ENCODE peak calls at places on chromosomes 11 and 22, in seven cellular contexts. A is stimulated activated CD4-positive, alpha-beta T cell treated with anti-CD3 and anti-CD28 coated beads, Interleukin-2, amount 100 ng/mL, for 48 hours; R is NCI-H1417; U is A549; O is COR-L47; G is GM03348; X is anterior cingulate cortex. P is an unnamed sample.

GRCh38 chr11:31995525-31996123 is 95.2 kb upstream of the RCN1 start:
- DNase-seq in A (no peak), R (no peak), U (peak), O (no peak), G (no peak), X (no peak), P (no peak)

GRCh38 chr22:25837288-25837900 is 95.4 kb downstream of the MYO18B start:
- DNase-seq in A (no peak), R (no peak), U (no peak), O (no peak), G (no peak), X (no peak), P (no peak)

GRCh38 chr11:72856551-72857342 is 42.5 kb downstream of the ATG16L2 start:
- DNase-seq in A (no peak), R (no peak), U (no peak), O (no peak), G (no peak), X (no peak), P (no peak)

GRCh38 chr11:68213555-68214172 is 568 bp upstream of the KMT5B start:
- DNase-seq in A (peak), R (peak), U (peak), O (peak), G (peak), X (peak), P (peak)

GRCh38 chr11:3195251-3196160 is 23.1 kb downstream of the MRGPRG start:
- DNase-seq in A (no peak), R (no peak), U (no peak), O (no peak), G (no peak), X (no peak), P (peak)

GRCh38 chr11:64856382-64857227 is 12.2 kb upstream of the CDC42BPG start:
- DNase-seq in A (peak), R (no peak), U (peak), O (no peak), G (peak), X (no peak), P (peak)

GRCh38 chr22:44738347-44738715 is 14.0 kb upstream of the ARHGAP8 start:
- DNase-seq in A (no peak), R (no peak), U (no peak), O (no peak), G (no peak), X (no peak), P (no peak)

GRCh38 chr11:66113132-66113856 is 43.2 kb downstream of the PACS1 start:
- DNase-seq in A (no peak), R (no peak), U (peak), O (no peak), G (peak), X (no peak), P (peak)

GRCh38 chr11:100759856-100760255 is 72.8 kb downstream of the ARHGAP42 start:
- DNase-seq in A (no peak), R (no peak), U (no peak), O (no peak), G (no peak), X (no peak), P (no peak)

GRCh38 chr11:85889676-85890579 is 34.7 kb downstream of the CCDC83 start:
- DNase-seq in A (no peak), R (no peak), U (peak), O (no peak), G (peak), X (no peak), P (peak)

GRCh38 chr11:108891143-108891542 is 226.3 kb downstream of the DDX10 start:
- DNase-seq in A (no peak), R (no peak), U (no peak), O (no peak), G (no peak), X (no peak), P (no peak)

GRCh38 chr22:46535876-46536558 is 1.4 kb downstream of the CELSR1 start:
- DNase-seq in A (no peak), R (no peak), U (peak), O (no peak), G (no peak), X (no peak), P (no peak)

GRCh38 chr11:114259124-114259526 is 37.1 kb upstream of the NNMT start:
- DNase-seq in A (no peak), R (no peak), U (no peak), O (peak), G (no peak), X (no peak), P (no peak)

GRCh38 chr11:35746356-35747153 is 84.0 kb downstream of the TRIM44 start:
- DNase-seq in A (no peak), R (no peak), U (no peak), O (no peak), G (peak), X (no peak), P (no peak)

GRCh38 chr22:17782158-17782557 is 7.9 kb upstream of the BID start:
- DNase-seq in A (no peak), R (no peak), U (no peak), O (no peak), G (no peak), X (no peak), P (no peak)

GRCh38 chr22:38881464-38881871 is 9.5 kb upstream of the CBX6 start:
- DNase-seq in A (no peak), R (no peak), U (no peak), O (no peak), G (peak), X (no peak), P (no peak)

GRCh38 chr11:8368194-8368593 is 104.5 kb upstream of the LMO1 start:
- DNase-seq in A (no peak), R (no peak), U (no peak), O (no peak), G (no peak), X (no peak), P (no peak)

GRCh38 chr11:118002541-118003019 is 16.4 kb downstream of the IL10RA start:
- DNase-seq in A (peak), R (no peak), U (no peak), O (no peak), G (no peak), X (no peak), P (no peak)

GRCh38 chr11:116084511-116084910 is 580.3 kb upstream of the CADM1 start:
- DNase-seq in A (no peak), R (no peak), U (no peak), O (no peak), G (no peak), X (no peak), P (no peak)

GRCh38 chr22:46714550-46714949 is 23.5 kb downstream of the CERK start:
- DNase-seq in A (no peak), R (no peak), U (no peak), O (no peak), G (no peak), X (no peak), P (no peak)

GRCh38 chr11:102168483-102168882 is 58.2 kb downstream of the YAP1 start:
- DNase-seq in A (no peak), R (no peak), U (no peak), O (no peak), G (no peak), X (no peak), P (no peak)

GRCh38 chr22:29787371-29787980 is 20.3 kb downstream of the UQCR10 start:
- DNase-seq in A (no peak), R (no peak), U (no peak), O (no peak), G (no peak), X (no peak), P (no peak)

GRCh38 chr11:77361184-77361583 is 59.7 kb upstream of the GDPD4 start:
- DNase-seq in A (no peak), R (no peak), U (peak), O (no peak), G (peak), X (no peak), P (no peak)

P was measured in HCT116.